ENCODE peak calls at places on chromosomes 13 and 19, in ten cellular contexts. H, P, D, Y, Z, G, L, T, Q and V are unnamed samples.
A peak's percentile ranks its signal among the peaks of the same experiment; 100 is the strongest.

GRCh38 chr13:84844473-84844872 is 954.7 kb downstream of the SLITRK6 start:
- DNase-seq in H (no peak), G (no peak), Y (no peak), Q (no peak), P (peak; percentile 33), L (no peak), D (no peak), T (no peak), Z (no peak), V (no peak)

GRCh38 chr13:28046981-28047380 is 53.4 kb downstream of the FLT3 start:
- DNase-seq in Q (no peak), D (peak; percentile 45), Y (no peak), L (no peak), Z (no peak), H (no peak), T (no peak), G (no peak), P (no peak), V (no peak)

GRCh38 chr13:96988441-96988840 is 5.8 kb downstream of the OXGR1 start:
- DNase-seq in L (no peak), P (no peak), Z (no peak), D (no peak), T (no peak), Y (no peak), G (no peak), H (no peak), Q (no peak), V (no peak)

GRCh38 chr19:28169168-28169862 is 1043.6 kb downstream of the UQCRFS1 start:
- DNase-seq in T (no peak), Y (no peak), D (no peak), Z (no peak), G (no peak), L (no peak), H (no peak), P (no peak), Q (no peak), V (no peak)

GRCh38 chr19:7682175-7682855 is 1.7 kb downstream of the TRAPPC5 start:
- DNase-seq in Z (no peak), G (peak; percentile 28), D (no peak), Q (no peak), H (peak; percentile 28), Y (no peak), L (no peak), P (no peak), T (no peak), V (no peak)

GRCh38 chr19:49589391-49589790 is 1.6 kb upstream of the PRR12 start:
- DNase-seq in T (no peak), L (no peak), Y (no peak), H (no peak), G (peak; percentile 28), P (no peak), Z (no peak), D (no peak), Q (no peak), V (no peak)

GRCh38 chr13:30454991-30455390 is 10.7 kb downstream of the HMGB1 start:
- DNase-seq in T (no peak), D (no peak), G (no peak), Q (no peak), P (no peak), Y (no peak), H (no peak), Z (no peak), L (no peak), V (no peak)

GRCh38 chr13:82791035-82791434 is 1091.2 kb downstream of the SLITRK1 start:
- DNase-seq in T (no peak), Q (no peak), D (peak; percentile 10), H (no peak), Z (no peak), P (no peak), Y (no peak), G (no peak), L (no peak), V (no peak)

GRCh38 chr19:14375055-14375581 is 6.1 kb upstream of the ADGRE5 start:
- DNase-seq in D (no peak), Y (peak; percentile 72), G (no peak), P (no peak), Z (peak; percentile 74), H (peak; percentile 35), L (no peak), Q (no peak), T (peak; percentile 92), V (peak; percentile 78)

GRCh38 chr19:39324242-39324842 is 3.7 kb upstream of the LRFN1 start:
- DNase-seq in L (no peak), G (no peak), Q (no peak), H (no peak), P (no peak), Y (no peak), Z (no peak), D (no peak), T (no peak), V (no peak)

GRCh38 chr13:102460806-102461205 is 59.0 kb upstream of the FGF14 start:
- DNase-seq in D (no peak), Q (no peak), G (no peak), Y (no peak), L (no peak), Z (no peak), H (no peak), T (no peak), P (no peak), V (no peak)

GRCh38 chr19:982567-983170 is 1.5 kb upstream of the WDR18 start:
- DNase-seq in G (peak; percentile 79), T (peak; percentile 70), D (no peak), Y (peak; percentile 89), H (peak; percentile 83), L (peak; percentile 52), Z (peak; percentile 67), Q (peak; percentile 91), P (peak; percentile 17), V (peak; percentile 97)

GRCh38 chr19:42634409-42635232 is 39.9 kb upstream of the CEACAM8 start:
- DNase-seq in T (peak; percentile 4), G (peak; percentile 65), Z (peak; percentile 8), P (peak; percentile 33), D (no peak), Y (peak; percentile 61), H (no peak), Q (peak; percentile 75), L (peak; percentile 58), V (no peak)

GRCh38 chr13:36445806-36446423 is 13.6 kb downstream of the CCNA1 start:
- DNase-seq in L (peak; percentile 17), G (no peak), Q (no peak), Y (no peak), H (no peak), D (no peak), P (no peak), T (no peak), Z (no peak), V (no peak)

GRCh38 chr19:55383789-55384575 is at the start of gene TMEM238:
- DNase-seq in P (peak; percentile 42), Y (peak; percentile 64), Z (no peak), L (peak; percentile 77), D (no peak), Q (peak; percentile 54), T (peak; percentile 50), G (peak; percentile 75), H (peak; percentile 59), V (peak; percentile 94)

GRCh38 chr13:96822900-96823299 is 171.4 kb downstream of the OXGR1 start:
- DNase-seq in Y (no peak), Z (no peak), T (no peak), Q (peak; percentile 44), H (no peak), P (peak; percentile 13), L (peak; percentile 37), G (peak; percentile 33), D (no peak), V (peak; percentile 28)

GRCh38 chr19:30293051-30293785 is 79.0 kb upstream of the ZNF536 start:
- DNase-seq in Q (no peak), G (no peak), Z (no peak), H (no peak), Y (no peak), L (no peak), D (no peak), P (no peak), T (no peak), V (no peak)

GRCh38 chr13:47708386-47708785 is 292.7 kb downstream of the SUCLA2 start:
- DNase-seq in P (no peak), G (no peak), Z (no peak), L (no peak), Y (no peak), Q (no peak), H (no peak), D (peak; percentile 17), T (no peak), V (no peak)

GRCh38 chr13:70723732-70724131 is 615.5 kb upstream of the KLHL1 start:
- DNase-seq in G (no peak), T (no peak), Z (no peak), Y (no peak), L (no peak), D (no peak), H (no peak), Q (no peak), P (peak; percentile 31), V (no peak)